ENCODE peak calls at places on chromosomes 13 and 19, in seven cellular contexts. One of them, this sample, is unnamed.

GRCh38 chr19:3658004-3658822 is 31.6 kb upstream of the CACTIN start:
- DNase-seq in colonic mucosa: no peak
- DNase-seq in SHP77: no peak
- DNase-seq in fibroblast of lung: no peak
- DNase-seq in posterior cingulate gyrus: no peak
- DNase-seq in CD8-positive, alpha-beta memory T cell: no peak
- DNase-seq in NCI-H69: no peak
- DNase-seq in this sample: no peak

GRCh38 chr19:38371081-38371480 is 3.3 kb upstream of the PSMD8 start:
- DNase-seq in colonic mucosa: no peak
- DNase-seq in SHP77: no peak
- DNase-seq in fibroblast of lung: no peak
- DNase-seq in posterior cingulate gyrus: no peak
- DNase-seq in CD8-positive, alpha-beta memory T cell: no peak
- DNase-seq in NCI-H69: no peak
- DNase-seq in this sample: no peak

GRCh38 chr19:49771674-49772139 is 4.9 kb downstream of the AP2A1 start:
- DNase-seq in colonic mucosa: no peak
- DNase-seq in SHP77: no peak
- DNase-seq in fibroblast of lung: no peak
- DNase-seq in posterior cingulate gyrus: no peak
- DNase-seq in CD8-positive, alpha-beta memory T cell: no peak
- DNase-seq in NCI-H69: no peak
- DNase-seq in this sample: no peak

GRCh38 chr19:10418281-10419199 is 1.8 kb upstream of the PDE4A start:
- DNase-seq in colonic mucosa: no peak
- DNase-seq in SHP77: no peak
- DNase-seq in fibroblast of lung: peak
- DNase-seq in posterior cingulate gyrus: no peak
- DNase-seq in CD8-positive, alpha-beta memory T cell: no peak
- DNase-seq in NCI-H69: peak
- DNase-seq in this sample: no peak

GRCh38 chr13:110129539-110130186 is 177.3 kb downstream of the COL4A1 start:
- DNase-seq in colonic mucosa: no peak
- DNase-seq in SHP77: peak
- DNase-seq in fibroblast of lung: no peak
- DNase-seq in posterior cingulate gyrus: no peak
- DNase-seq in CD8-positive, alpha-beta memory T cell: no peak
- DNase-seq in NCI-H69: no peak
- DNase-seq in this sample: no peak

GRCh38 chr19:56934438-56935090 is 94.0 kb upstream of the PEG3 start:
- DNase-seq in colonic mucosa: no peak
- DNase-seq in SHP77: no peak
- DNase-seq in fibroblast of lung: no peak
- DNase-seq in posterior cingulate gyrus: no peak
- DNase-seq in CD8-positive, alpha-beta memory T cell: no peak
- DNase-seq in NCI-H69: no peak
- DNase-seq in this sample: no peak

GRCh38 chr13:99993660-99994455 is 12.3 kb downstream of the ZIC2 start:
- DNase-seq in colonic mucosa: no peak
- DNase-seq in SHP77: no peak
- DNase-seq in fibroblast of lung: no peak
- DNase-seq in posterior cingulate gyrus: no peak
- DNase-seq in CD8-positive, alpha-beta memory T cell: no peak
- DNase-seq in NCI-H69: no peak
- DNase-seq in this sample: no peak

GRCh38 chr13:70894258-70894657 is 786.0 kb upstream of the KLHL1 start:
- DNase-seq in colonic mucosa: no peak
- DNase-seq in SHP77: no peak
- DNase-seq in fibroblast of lung: no peak
- DNase-seq in posterior cingulate gyrus: no peak
- DNase-seq in CD8-positive, alpha-beta memory T cell: no peak
- DNase-seq in NCI-H69: no peak
- DNase-seq in this sample: no peak

GRCh38 chr19:44644391-44645016 is 794 bp downstream of the PVR start:
- DNase-seq in colonic mucosa: peak
- DNase-seq in SHP77: peak
- DNase-seq in fibroblast of lung: peak
- DNase-seq in posterior cingulate gyrus: no peak
- DNase-seq in CD8-positive, alpha-beta memory T cell: no peak
- DNase-seq in NCI-H69: peak
- DNase-seq in this sample: no peak

GRCh38 chr13:51211910-51212309 is 10.3 kb upstream of the FAM124A start:
- DNase-seq in colonic mucosa: no peak
- DNase-seq in SHP77: no peak
- DNase-seq in fibroblast of lung: no peak
- DNase-seq in posterior cingulate gyrus: no peak
- DNase-seq in CD8-positive, alpha-beta memory T cell: no peak
- DNase-seq in NCI-H69: no peak
- DNase-seq in this sample: no peak

GRCh38 chr19:46928951-46929350 is 68.2 kb downstream of the ARHGAP35 start:
- DNase-seq in colonic mucosa: no peak
- DNase-seq in SHP77: no peak
- DNase-seq in fibroblast of lung: no peak
- DNase-seq in posterior cingulate gyrus: no peak
- DNase-seq in CD8-positive, alpha-beta memory T cell: no peak
- DNase-seq in NCI-H69: no peak
- DNase-seq in this sample: no peak

GRCh38 chr13:57627663-57628062 is 3.9 kb upstream of the PCDH17 start:
- DNase-seq in colonic mucosa: no peak
- DNase-seq in SHP77: peak
- DNase-seq in fibroblast of lung: peak
- DNase-seq in posterior cingulate gyrus: no peak
- DNase-seq in CD8-positive, alpha-beta memory T cell: no peak
- DNase-seq in NCI-H69: peak
- DNase-seq in this sample: peak

GRCh38 chr13:41802684-41803554 is 158.0 kb downstream of the VWA8 start:
- DNase-seq in colonic mucosa: no peak
- DNase-seq in SHP77: no peak
- DNase-seq in fibroblast of lung: peak
- DNase-seq in posterior cingulate gyrus: no peak
- DNase-seq in CD8-positive, alpha-beta memory T cell: no peak
- DNase-seq in NCI-H69: no peak
- DNase-seq in this sample: no peak

GRCh38 chr19:49664171-49665070 is 1.2 kb downstream of the IRF3 start:
- DNase-seq in colonic mucosa: peak
- DNase-seq in SHP77: peak
- DNase-seq in fibroblast of lung: peak
- DNase-seq in posterior cingulate gyrus: peak
- DNase-seq in CD8-positive, alpha-beta memory T cell: peak
- DNase-seq in NCI-H69: peak
- DNase-seq in this sample: peak

GRCh38 chr19:14434543-14435319 is 1.6 kb downstream of the PKN1 start:
- DNase-seq in colonic mucosa: peak
- DNase-seq in SHP77: no peak
- DNase-seq in fibroblast of lung: peak
- DNase-seq in posterior cingulate gyrus: no peak
- DNase-seq in CD8-positive, alpha-beta memory T cell: peak
- DNase-seq in NCI-H69: peak
- DNase-seq in this sample: peak

GRCh38 chr13:60584976-60585375 is 188.0 kb downstream of the TDRD3 start:
- DNase-seq in colonic mucosa: no peak
- DNase-seq in SHP77: no peak
- DNase-seq in fibroblast of lung: peak
- DNase-seq in posterior cingulate gyrus: peak
- DNase-seq in CD8-positive, alpha-beta memory T cell: no peak
- DNase-seq in NCI-H69: no peak
- DNase-seq in this sample: peak

GRCh38 chr19:29660835-29661234 is 4.4 kb upstream of the PLEKHF1 start:
- DNase-seq in colonic mucosa: no peak
- DNase-seq in SHP77: no peak
- DNase-seq in fibroblast of lung: no peak
- DNase-seq in posterior cingulate gyrus: no peak
- DNase-seq in CD8-positive, alpha-beta memory T cell: no peak
- DNase-seq in NCI-H69: no peak
- DNase-seq in this sample: no peak

GRCh38 chr13:103431880-103432279 is 365.7 kb upstream of the SLC10A2 start:
- DNase-seq in colonic mucosa: no peak
- DNase-seq in SHP77: peak
- DNase-seq in fibroblast of lung: no peak
- DNase-seq in posterior cingulate gyrus: no peak
- DNase-seq in CD8-positive, alpha-beta memory T cell: no peak
- DNase-seq in NCI-H69: peak
- DNase-seq in this sample: no peak

This sample was measured in foreskin melanocyte.